ENCODE peak calls at places on chromosomes 13 and 19, in eight cellular contexts. K is Panc1, V is prostate gland, N is GM12878, S is SK-N-SH, D is HL-60, T is GM23338, I is breast epithelium. F is an unnamed sample.

GRCh38 chr13:73718248-73718647 is 416.0 kb downstream of the KLF12 start:
- DNase-seq in K (no peak), V (no peak), N (no peak), S (no peak), D (no peak), T (no peak), I (no peak), F (no peak)

GRCh38 chr13:21075303-21076264 is 14.2 kb upstream of the LATS2 start:
- DNase-seq in K (no peak), V (no peak), N (no peak), S (peak; percentile 48), D (no peak), T (peak; percentile 76), I (no peak), F (peak; percentile 33)

GRCh38 chr13:34654682-34655081 is 287.4 kb upstream of the NBEA start:
- DNase-seq in K (no peak), V (no peak), N (no peak), S (no peak), D (no peak), T (no peak), I (no peak), F (no peak)

GRCh38 chr13:52002361-52002760 is 8.9 kb downstream of the ATP7B start:
- DNase-seq in K (no peak), V (no peak), N (no peak), S (no peak), D (no peak), T (peak; percentile 50), I (no peak), F (no peak)

GRCh38 chr19:2253106-2254051 is 2.8 kb downstream of the JSRP1 start:
- DNase-seq in K (no peak), V (no peak), N (no peak), S (peak; percentile 58), D (no peak), T (peak; percentile 87), I (no peak), F (no peak)

GRCh38 chr13:20902438-20903163 is at the start of gene XPO4:
- DNase-seq in K (no peak), V (peak; percentile 65), N (no peak), S (peak; percentile 94), D (peak; percentile 60), T (peak; percentile 89), I (peak; percentile 69), F (peak; percentile 83)

GRCh38 chr13:108322206-108322824 is 52.8 kb downstream of the TNFSF13B start:
- DNase-seq in K (peak; percentile 10), V (no peak), N (peak; percentile 9), S (peak; percentile 36), D (peak; percentile 28), T (peak; percentile 70), I (no peak), F (peak; percentile 4)

GRCh38 chr13:102291587-102292218 is 110.1 kb downstream of the FGF14 start:
- DNase-seq in K (no peak), V (no peak), N (no peak), S (no peak), D (no peak), T (peak; percentile 32), I (no peak), F (no peak)

GRCh38 chr13:42272115-42272756 is at the start of gene AKAP11:
- DNase-seq in K (no peak), V (peak; percentile 26), N (no peak), S (no peak), D (no peak), T (peak; percentile 73), I (peak; percentile 52), F (peak; percentile 17)

GRCh38 chr13:33205804-33206221 is 79.7 kb downstream of the STARD13 start:
- DNase-seq in K (no peak), V (no peak), N (no peak), S (peak; percentile 33), D (no peak), T (peak; percentile 32), I (no peak), F (no peak)
- TF ChIP-seq POLR2AphosphoS5 in K (no peak), V (no peak), N (peak; percentile 88), S (no peak), D (no peak), T (no peak), I (no peak), F (no peak)

DNA sequence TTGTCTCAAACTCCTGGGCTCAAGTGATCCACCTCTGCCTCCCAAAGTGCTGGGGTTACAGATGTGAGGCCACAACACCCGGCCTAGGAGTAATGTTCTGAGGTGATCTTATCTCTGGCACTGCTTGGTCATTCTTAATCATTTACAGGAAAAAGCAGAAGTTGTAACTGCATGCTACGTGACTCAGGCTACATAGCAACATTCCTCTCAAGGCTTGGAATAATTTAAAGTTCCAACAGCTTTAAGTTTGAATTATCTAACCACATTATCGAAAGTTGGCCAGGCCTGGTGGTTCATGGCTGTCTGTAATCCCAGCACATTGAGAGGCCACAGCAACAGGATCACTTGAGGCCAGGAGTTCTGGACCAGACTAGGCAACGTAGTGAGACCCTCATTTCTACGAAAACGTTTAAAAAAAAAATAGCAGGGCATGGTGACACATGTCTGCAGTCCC is 3.9 kb upstream of the B9D2 start:
- DNase-seq in K (no peak), V (no peak), N (no peak), S (no peak), D (no peak), T (no peak), I (no peak), F (no peak)
- TF ChIP-seq POLR2AphosphoS5 in K (no peak), V (no peak), N (no peak), S (peak; percentile 68), D (no peak), T (no peak), I (no peak), F (no peak)

GRCh38 chr19:49340069-49340864 is 5.1 kb downstream of the CD37 start:
- DNase-seq in K (no peak), V (peak; percentile 68), N (peak; percentile 93), S (no peak), D (no peak), T (peak; percentile 80), I (peak; percentile 69), F (peak; percentile 89)

GRCh38 chr19:49340865-49341718 is 5.9 kb downstream of the CD37 start:
- DNase-seq in K (no peak), V (no peak), N (no peak), S (no peak), D (no peak), T (no peak), I (peak; percentile 36), F (no peak)

GRCh38 chr19:49338023-49338677 is 2.9 kb downstream of the CD37 start:
- DNase-seq in K (no peak), V (no peak), N (no peak), S (no peak), D (no peak), T (peak; percentile 74), I (peak; percentile 51), F (no peak)

GRCh38 chr19:49338691-49339363 is 3.6 kb downstream of the CD37 start:
- DNase-seq in K (no peak), V (peak; percentile 93), N (no peak), S (peak; percentile 68), D (no peak), T (peak; percentile 99), I (peak; percentile 85), F (no peak)

GRCh38 chr19:49339364-49340068 is 4.3 kb downstream of the CD37 start:
- DNase-seq in K (no peak), V (peak; percentile 88), N (no peak), S (peak; percentile 90), D (no peak), T (peak; percentile 97), I (peak; percentile 83), F (no peak)
- TF ChIP-seq POLR2AphosphoS5 in K (peak; percentile 47), V (peak; percentile 92), N (no peak), S (no peak), D (no peak), T (peak; percentile 54), I (peak; percentile 78), F (no peak)

GRCh38 chr19:1105217-1105872 is 1.6 kb downstream of the GPX4 start:
- DNase-seq in K (no peak), V (no peak), N (no peak), S (no peak), D (no peak), T (no peak), I (no peak), F (no peak)

GRCh38 chr19:1104452-1105216 is 840 bp downstream of the GPX4 start:
- DNase-seq in K (no peak), V (peak; percentile 60), N (no peak), S (peak; percentile 92), D (no peak), T (peak; percentile 87), I (peak; percentile 73), F (peak; percentile 86)

GRCh38 chr19:1107655-1108261 is 4.0 kb downstream of the GPX4 start:
- DNase-seq in K (no peak), V (no peak), N (no peak), S (no peak), D (no peak), T (no peak), I (no peak), F (no peak)

GRCh38 chr19:1106841-1107654 is 3.3 kb downstream of the GPX4 start:
- DNase-seq in K (no peak), V (no peak), N (no peak), S (no peak), D (no peak), T (peak; percentile 62), I (no peak), F (no peak)

DNA sequence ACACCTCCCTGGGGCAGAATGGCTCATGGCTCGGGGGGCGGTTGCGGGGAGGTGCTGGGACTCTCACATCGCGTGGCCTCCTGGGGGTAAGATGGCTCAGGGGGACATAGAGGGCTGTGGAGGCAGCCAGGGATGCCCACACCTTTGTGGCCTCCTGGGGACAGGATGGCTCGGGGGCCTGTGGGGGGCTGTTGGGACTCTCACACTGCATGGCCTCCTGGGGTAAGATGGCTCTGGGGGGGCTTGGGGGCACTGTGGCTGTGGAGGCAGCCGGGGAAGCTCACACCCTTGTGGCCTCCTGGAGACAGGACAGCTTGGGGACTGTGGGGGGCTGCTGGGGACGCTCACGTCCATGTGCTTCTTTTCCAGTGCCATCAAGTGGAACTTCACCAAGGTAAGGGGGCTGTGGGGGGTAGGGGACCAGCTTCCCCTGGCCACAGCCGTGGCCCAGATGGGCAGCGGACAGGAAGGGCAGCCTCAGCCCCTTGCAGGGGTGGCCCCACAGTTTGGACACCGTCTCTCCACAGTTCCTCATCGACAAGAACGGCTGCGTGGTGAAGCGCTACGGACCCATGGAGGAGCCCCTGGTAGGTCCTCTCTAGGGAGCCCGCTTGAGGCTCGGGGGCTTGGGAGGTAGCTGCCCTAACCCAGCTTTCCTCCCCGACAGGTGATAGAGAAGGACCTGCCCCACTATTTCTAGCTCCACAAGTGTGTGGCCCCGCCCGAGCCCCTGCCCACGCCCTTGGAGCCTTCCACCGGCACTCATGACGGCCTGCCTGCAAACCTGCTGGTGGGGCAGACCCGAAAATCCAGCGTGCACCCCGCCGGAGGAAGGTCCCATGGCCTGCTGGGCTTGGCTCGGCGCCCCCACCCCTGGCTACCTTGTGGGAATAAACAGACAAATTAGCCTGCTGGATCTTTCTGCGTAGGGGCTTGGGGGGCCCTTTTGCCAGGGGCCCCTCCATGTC is 2.4 kb downstream of the GPX4 start:
- DNase-seq in K (no peak), V (no peak), N (no peak), S (no peak), D (no peak), T (no peak), I (no peak), F (no peak)
- TF ChIP-seq POLR2AphosphoS5 in K (peak; percentile 49), V (no peak), N (peak; percentile 77), S (no peak), D (no peak), T (no peak), I (no peak), F (no peak)

F was measured in GM12892.